ENCODE peak calls at places on chromosomes 12 and 14, in six cellular contexts. One of them, this sample, is unnamed.
A peak's percentile ranks its signal among the peaks of the same experiment; 100 is the strongest.

GRCh38 chr14:31578792-31579191 is 17.6 kb downstream of the NUBPL start:
- DNase-seq in stimulated activated CD4-positive, alpha-beta T cell treated with anti-CD3 and anti-CD28 coated beads, Interleukin-4, amount 100 ng/mL, for 24 hours: no peak
- DNase-seq in GM10248: no peak
- DNase-seq in activated CD4-positive, alpha-beta T cell treated with anti-CD3 and anti-CD28 coated beads, Interleukin-2, amount 50 U/mL, for 24 hours: no peak
- DNase-seq in kidney glomerular epithelial cell: no peak
- DNase-seq in NCI-H460: no peak
- DNase-seq in this sample: no peak

GRCh38 chr12:8832500-8832899 is 10.1 kb downstream of the A2ML1 start:
- DNase-seq in NCI-H460: no peak
- DNase-seq in GM10248: no peak
- DNase-seq in stimulated activated CD4-positive, alpha-beta T cell treated with anti-CD3 and anti-CD28 coated beads, Interleukin-4, amount 100 ng/mL, for 24 hours: no peak
- DNase-seq in kidney glomerular epithelial cell: no peak
- DNase-seq in activated CD4-positive, alpha-beta T cell treated with anti-CD3 and anti-CD28 coated beads, Interleukin-2, amount 50 U/mL, for 24 hours: no peak
- DNase-seq in this sample: no peak

GRCh38 chr12:51811203-51811805 is 37.2 kb downstream of the FIGNL2 start:
- DNase-seq in kidney glomerular epithelial cell: no peak
- DNase-seq in activated CD4-positive, alpha-beta T cell treated with anti-CD3 and anti-CD28 coated beads, Interleukin-2, amount 50 U/mL, for 24 hours: no peak
- DNase-seq in stimulated activated CD4-positive, alpha-beta T cell treated with anti-CD3 and anti-CD28 coated beads, Interleukin-4, amount 100 ng/mL, for 24 hours: no peak
- DNase-seq in GM10248: no peak
- DNase-seq in NCI-H460: no peak
- DNase-seq in this sample: no peak

GRCh38 chr14:64191756-64192155 is 102.4 kb downstream of the ESR2 start:
- DNase-seq in NCI-H460: peak; percentile 64
- DNase-seq in activated CD4-positive, alpha-beta T cell treated with anti-CD3 and anti-CD28 coated beads, Interleukin-2, amount 50 U/mL, for 24 hours: no peak
- DNase-seq in GM10248: no peak
- DNase-seq in kidney glomerular epithelial cell: peak; percentile 23
- DNase-seq in stimulated activated CD4-positive, alpha-beta T cell treated with anti-CD3 and anti-CD28 coated beads, Interleukin-4, amount 100 ng/mL, for 24 hours: no peak
- DNase-seq in this sample: no peak

GRCh38 chr14:38592764-38593442 is 337.0 kb upstream of the CLEC14A start:
- DNase-seq in GM10248: no peak
- DNase-seq in activated CD4-positive, alpha-beta T cell treated with anti-CD3 and anti-CD28 coated beads, Interleukin-2, amount 50 U/mL, for 24 hours: no peak
- DNase-seq in stimulated activated CD4-positive, alpha-beta T cell treated with anti-CD3 and anti-CD28 coated beads, Interleukin-4, amount 100 ng/mL, for 24 hours: no peak
- DNase-seq in NCI-H460: no peak
- DNase-seq in kidney glomerular epithelial cell: no peak
- DNase-seq in this sample: no peak

GRCh38 chr14:27040552-27040951 is 442.7 kb upstream of the NOVA1 start:
- DNase-seq in GM10248: no peak
- DNase-seq in kidney glomerular epithelial cell: peak; percentile 71
- DNase-seq in activated CD4-positive, alpha-beta T cell treated with anti-CD3 and anti-CD28 coated beads, Interleukin-2, amount 50 U/mL, for 24 hours: no peak
- DNase-seq in NCI-H460: no peak
- DNase-seq in stimulated activated CD4-positive, alpha-beta T cell treated with anti-CD3 and anti-CD28 coated beads, Interleukin-4, amount 100 ng/mL, for 24 hours: no peak
- DNase-seq in this sample: no peak

GRCh38 chr14:91041450-91041849 is 19.0 kb downstream of the RPS6KA5 start:
- DNase-seq in kidney glomerular epithelial cell: no peak
- DNase-seq in NCI-H460: no peak
- DNase-seq in activated CD4-positive, alpha-beta T cell treated with anti-CD3 and anti-CD28 coated beads, Interleukin-2, amount 50 U/mL, for 24 hours: no peak
- DNase-seq in GM10248: no peak
- DNase-seq in stimulated activated CD4-positive, alpha-beta T cell treated with anti-CD3 and anti-CD28 coated beads, Interleukin-4, amount 100 ng/mL, for 24 hours: no peak
- DNase-seq in this sample: no peak

GRCh38 chr12:52392465-52393007 is 7.1 kb upstream of the KRT84 start:
- DNase-seq in kidney glomerular epithelial cell: no peak
- DNase-seq in NCI-H460: no peak
- DNase-seq in activated CD4-positive, alpha-beta T cell treated with anti-CD3 and anti-CD28 coated beads, Interleukin-2, amount 50 U/mL, for 24 hours: no peak
- DNase-seq in GM10248: no peak
- DNase-seq in stimulated activated CD4-positive, alpha-beta T cell treated with anti-CD3 and anti-CD28 coated beads, Interleukin-4, amount 100 ng/mL, for 24 hours: no peak
- DNase-seq in this sample: no peak

This sample was measured in GM18507.